ENCODE peak calls at places on chromosomes 16 and 17, in six cellular contexts. U, J, A, T, F and P are unnamed samples.
A peak's percentile ranks its signal among the peaks of the same experiment; 100 is the strongest.

GRCh38 chr17:48001187-48001586 is 30.3 kb downstream of the CDK5RAP3 start:
- DNase-seq in U (no peak), J (no peak), A (no peak), T (no peak), F (no peak), P (no peak)

GRCh38 chr17:36599546-36600250 is 1.7 kb upstream of the MRM1 start:
- DNase-seq in U (peak; percentile 27), J (no peak), A (no peak), T (no peak), F (no peak), P (no peak)

GRCh38 chr17:64781394-64781793 is 119.3 kb upstream of the SMURF2 start:
- DNase-seq in U (peak; percentile 50), J (peak; percentile 89), A (peak; percentile 45), T (no peak), F (peak; percentile 50), P (peak; percentile 80)

GRCh38 chr16:71807905-71808592 is 585 bp downstream of the AP1G1 start:
- DNase-seq in U (peak; percentile 60), J (no peak), A (no peak), T (peak; percentile 35), F (peak; percentile 49), P (no peak)

GRCh38 chr17:74952431-74953128 is 16.9 kb downstream of the OTOP3 start:
- DNase-seq in U (peak; percentile 84), J (no peak), A (no peak), T (no peak), F (no peak), P (no peak)

GRCh38 chr17:62653831-62654829 is 26.7 kb downstream of the MRC2 start:
- DNase-seq in U (no peak), J (peak; percentile 89), A (no peak), T (peak; percentile 25), F (peak; percentile 75), P (peak; percentile 96)

GRCh38 chr16:4667203-4667983 is 26.0 kb upstream of the NUDT16L1 start:
- DNase-seq in U (no peak), J (no peak), A (no peak), T (no peak), F (no peak), P (no peak)

GRCh38 chr17:2453325-2453724 is 52.5 kb upstream of the MNT start:
- DNase-seq in U (no peak), J (no peak), A (no peak), T (no peak), F (no peak), P (no peak)

GRCh38 chr16:63289834-63290460 is 1253.7 kb upstream of the CDH8 start:
- DNase-seq in U (peak; percentile 17), J (no peak), A (no peak), T (peak; percentile 55), F (peak; percentile 75), P (no peak)

GRCh38 chr17:79949646-79950292 is 85.9 kb downstream of the TBC1D16 start:
- DNase-seq in U (no peak), J (peak; percentile 39), A (no peak), T (peak; percentile 9), F (peak; percentile 83), P (no peak)

GRCh38 chr17:33015716-33016346 is 24.2 kb downstream of the SPACA3 start:
- DNase-seq in U (no peak), J (no peak), A (no peak), T (no peak), F (no peak), P (no peak)

GRCh38 chr17:50507871-50508572 is at the start of gene MYCBPAP:
- DNase-seq in U (peak; percentile 73), J (peak; percentile 91), A (no peak), T (peak; percentile 74), F (peak; percentile 96), P (peak; percentile 95)

GRCh38 chr17:82734987-82735866 is at the start of gene FN3K:
- DNase-seq in U (peak; percentile 62), J (peak; percentile 86), A (no peak), T (peak; percentile 67), F (peak; percentile 91), P (peak; percentile 90)

GRCh38 chr16:30395155-30395991 is at the start of gene ZNF48:
- DNase-seq in U (peak; percentile 71), J (peak; percentile 97), A (peak; percentile 72), T (peak; percentile 88), F (peak; percentile 97), P (peak; percentile 93)

GRCh38 chr17:27565874-27566672 is 64.9 kb upstream of the LGALS9 start:
- DNase-seq in U (no peak), J (peak; percentile 67), A (no peak), T (no peak), F (no peak), P (no peak)

GRCh38 chr16:6827272-6827671 is 505.4 kb upstream of the RBFOX1 start:
- DNase-seq in U (no peak), J (no peak), A (no peak), T (no peak), F (no peak), P (no peak)

GRCh38 chr16:87693827-87694226 is 72.0 kb downstream of the KLHDC4 start:
- DNase-seq in U (no peak), J (no peak), A (no peak), T (no peak), F (no peak), P (no peak)

GRCh38 chr17:8122923-8123694 is 797 bp downstream of the HES7 start:
- DNase-seq in U (peak; percentile 18), J (peak; percentile 85), A (no peak), T (peak; percentile 17), F (peak; percentile 59), P (peak; percentile 66)

GRCh38 chr17:47266782-47267181 is 13.2 kb downstream of the ITGB3 start:
- DNase-seq in U (no peak), J (no peak), A (peak; percentile 9), T (no peak), F (no peak), P (no peak)

GRCh38 chr17:65220732-65221131 is 83.6 kb downstream of the RGS9 start:
- DNase-seq in U (no peak), J (no peak), A (peak; percentile 56), T (no peak), F (no peak), P (no peak)

GRCh38 chr16:82043680-82044584 is 8.9 kb downstream of the HSD17B2 start:
- DNase-seq in U (no peak), J (no peak), A (no peak), T (no peak), F (peak; percentile 56), P (no peak)

GRCh38 chr16:52756812-52757517 is 210.0 kb upstream of the TOX3 start:
- DNase-seq in U (peak; percentile 70), J (no peak), A (no peak), T (no peak), F (no peak), P (no peak)

GRCh38 chr16:1375741-1376410 is 24.1 kb downstream of the GNPTG start:
- DNase-seq in U (no peak), J (no peak), A (no peak), T (no peak), F (no peak), P (no peak)

GRCh38 chr16:56871172-56871593 is 6.2 kb downstream of the SLC12A3 start:
- DNase-seq in U (peak; percentile 41), J (no peak), A (peak; percentile 51), T (no peak), F (no peak), P (no peak)

GRCh38 chr17:82367724-82368524 is 3.6 kb upstream of the UTS2R start:
- DNase-seq in U (no peak), J (no peak), A (no peak), T (no peak), F (no peak), P (no peak)

DNA sequence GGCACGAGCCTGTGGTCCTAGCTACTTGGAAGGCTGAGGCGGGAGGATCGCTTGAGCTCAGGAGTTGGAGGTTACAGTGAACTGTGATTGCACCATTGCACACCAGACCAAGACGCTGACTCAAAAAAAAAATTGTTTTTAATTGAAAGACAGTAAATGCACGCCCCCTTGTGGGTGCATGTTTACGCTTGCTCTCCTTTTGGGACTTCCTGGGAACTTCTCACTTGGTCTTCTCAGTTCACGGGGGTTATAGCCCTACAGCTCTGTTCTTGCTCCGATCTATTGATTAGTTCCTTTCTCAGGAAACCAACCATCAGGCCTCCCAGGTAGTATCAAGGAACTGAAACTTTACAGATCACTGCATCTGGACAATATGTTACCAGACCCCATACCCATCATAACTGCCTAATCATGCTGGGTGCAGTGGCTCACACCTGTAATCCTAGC is 14.2 kb upstream of the RIPOR1 start:
- DNase-seq in U (peak; percentile 79), J (peak; percentile 86), A (peak; percentile 73), T (peak; percentile 88), F (peak; percentile 83), P (peak; percentile 87)
- H3K4me1 ChIP-seq in U (no peaks in the 10 kb centered on the region), J (peaks cover 6% of the 10 kb centered on the region), A (peaks cover 7% of the 10 kb centered on the region), T (peaks cover 6% of the 10 kb centered on the region), F (no peaks in the 10 kb centered on the region), P (no peaks in the 10 kb centered on the region)

GRCh38 chr16:8788578-8789172 is 8.8 kb downstream of the TMEM186 start:
- DNase-seq in U (peak; percentile 97), J (no peak), A (no peak), T (no peak), F (no peak), P (no peak)
- H3K27ac ChIP-seq in U (no peak overlapping the region), J (peak overlapping the region; percentile 45), A (no peak overlapping the region), T (no peak overlapping the region), F (no peak overlapping the region), P (no peak overlapping the region)

DNA sequence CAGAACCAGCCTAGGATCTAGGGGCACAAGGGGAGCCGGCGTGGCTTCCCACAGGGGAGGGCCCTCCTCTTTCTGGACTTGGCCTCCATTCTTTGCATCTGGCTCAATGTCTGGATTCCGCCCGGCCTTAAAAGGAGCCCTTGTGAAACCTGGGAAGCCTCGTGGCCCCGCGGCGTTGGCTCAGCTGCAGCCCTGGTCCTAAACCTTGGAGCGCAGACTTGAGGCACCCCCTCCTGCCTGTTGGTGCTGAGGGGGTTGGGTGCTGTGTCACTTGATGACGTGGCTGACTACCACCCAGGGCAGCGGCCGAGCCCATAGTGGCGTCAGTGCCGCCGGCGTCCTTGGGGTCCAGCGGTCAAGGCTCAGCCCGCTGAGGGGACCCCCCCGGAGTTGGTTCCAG is 4.4 kb downstream of the TRAPPC2L start:
- DNase-seq in U (no peak), J (no peak), A (no peak), T (no peak), F (no peak), P (peak; percentile 53)
- H3K4me1 ChIP-seq in U (no peaks in the 10 kb centered on the region), J (no peaks in the 10 kb centered on the region), A (peaks cover 5% of the 10 kb centered on the region), T (peaks cover 9% of the 10 kb centered on the region), F (peaks cover 4% of the 10 kb centered on the region), P (peaks cover 5% of the 10 kb centered on the region)

GRCh38 chr16:66740533-66740932 is 10.9 kb downstream of the DYNC1LI2 start:
- DNase-seq in U (peak; percentile 94), J (no peak), A (no peak), T (no peak), F (no peak), P (peak; percentile 21)

GRCh38 chr16:66742409-66742808 is 9.0 kb downstream of the DYNC1LI2 start:
- DNase-seq in U (no peak), J (no peak), A (no peak), T (no peak), F (no peak), P (no peak)

GRCh38 chr16:66741131-66741900 is 10.1 kb downstream of the DYNC1LI2 start:
- DNase-seq in U (peak; percentile 79), J (peak; percentile 93), A (peak; percentile 39), T (peak; percentile 95), F (no peak), P (peak; percentile 95)

GRCh38 chr16:66740010-66740409 is 11.4 kb downstream of the DYNC1LI2 start:
- DNase-seq in U (peak; percentile 46), J (no peak), A (no peak), T (peak; percentile 47), F (peak; percentile 75), P (no peak)

DNA sequence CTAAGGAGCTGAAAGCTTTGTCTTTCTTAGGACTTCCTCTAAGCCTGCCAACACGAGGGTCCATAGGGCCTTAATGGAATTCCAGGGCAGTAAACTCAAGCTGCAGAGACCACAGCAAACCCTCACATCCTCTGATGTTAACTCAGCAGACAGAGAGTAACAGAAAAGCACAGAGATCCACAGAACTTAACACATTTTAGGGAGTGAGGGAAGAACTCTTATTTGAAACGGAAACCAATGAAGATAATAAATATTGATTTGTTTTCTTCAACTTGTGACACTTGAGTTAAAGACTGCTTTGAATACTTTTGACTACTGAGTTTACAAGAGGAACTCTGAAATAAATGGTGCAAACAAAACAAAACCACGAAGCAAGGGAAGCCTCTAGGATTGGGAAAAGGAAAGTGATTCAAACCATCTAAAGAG is 9.4 kb downstream of the DYNC1LI2 start:
- DNase-seq in U (no peak), J (no peak), A (no peak), T (no peak), F (no peak), P (no peak)
- H3K27ac ChIP-seq in U (peak overlapping the region; percentile 87), J (peak overlapping the region; percentile 71), A (peak overlapping the region; percentile 59), T (peak overlapping the region; percentile 62), F (peak overlapping the region; percentile 31), P (peak overlapping the region; percentile 98)